ENCODE peak calls at places on chromosomes 2 and 18, in five cellular contexts. One of them, this sample, is unnamed.

GRCh38 chr2:43327119-43327518 is 100.7 kb upstream of the ZFP36L2 start:
- DNase-seq in right atrium auricular region: no peak
- DNase-seq in fibroblast of lung: no peak
- DNase-seq in Peyer's patch: no peak
- DNase-seq in tibial artery: no peak
- DNase-seq in this sample: no peak

GRCh38 chr2:95374029-95374428 is 28.5 kb upstream of the FAHD2A start:
- DNase-seq in fibroblast of lung: no peak
- DNase-seq in tibial artery: peak; percentile 49
- DNase-seq in Peyer's patch: peak; percentile 31
- DNase-seq in right atrium auricular region: no peak
- DNase-seq in this sample: no peak

GRCh38 chr2:30266051-30266621 is 34.8 kb downstream of the LBH start:
- DNase-seq in Peyer's patch: no peak
- DNase-seq in right atrium auricular region: no peak
- DNase-seq in tibial artery: no peak
- DNase-seq in fibroblast of lung: no peak
- DNase-seq in this sample: no peak

GRCh38 chr2:173961346-173961705 is 3.8 kb downstream of the SP3 start:
- DNase-seq in Peyer's patch: no peak
- DNase-seq in tibial artery: no peak
- DNase-seq in right atrium auricular region: no peak
- DNase-seq in fibroblast of lung: peak; percentile 68
- DNase-seq in this sample: no peak

GRCh38 chr2:11863103-11863502 is 116.7 kb downstream of the LPIN1 start:
- DNase-seq in right atrium auricular region: no peak
- DNase-seq in tibial artery: no peak
- DNase-seq in fibroblast of lung: no peak
- DNase-seq in Peyer's patch: no peak
- DNase-seq in this sample: no peak

GRCh38 chr18:13578400-13578799 is 148.0 kb downstream of the FAM210A start:
- DNase-seq in Peyer's patch: no peak
- DNase-seq in tibial artery: no peak
- DNase-seq in fibroblast of lung: no peak
- DNase-seq in right atrium auricular region: peak; percentile 38
- DNase-seq in this sample: no peak

GRCh38 chr2:234451852-234452625 is 44.8 kb downstream of the ARL4C start:
- DNase-seq in fibroblast of lung: peak; percentile 93
- DNase-seq in tibial artery: no peak
- DNase-seq in Peyer's patch: no peak
- DNase-seq in right atrium auricular region: no peak
- DNase-seq in this sample: peak; percentile 86

GRCh38 chr18:5982332-5982731 is 87.0 kb upstream of the TMEM200C start:
- DNase-seq in right atrium auricular region: no peak
- DNase-seq in fibroblast of lung: no peak
- DNase-seq in tibial artery: no peak
- DNase-seq in Peyer's patch: no peak
- DNase-seq in this sample: no peak

GRCh38 chr2:43593241-43593640 is 2.6 kb downstream of the THADA start:
- DNase-seq in fibroblast of lung: no peak
- DNase-seq in tibial artery: no peak
- DNase-seq in right atrium auricular region: no peak
- DNase-seq in Peyer's patch: no peak
- DNase-seq in this sample: no peak

GRCh38 chr2:191521608-191522208 is 156.2 kb upstream of the NABP1 start:
- DNase-seq in Peyer's patch: no peak
- DNase-seq in right atrium auricular region: no peak
- DNase-seq in fibroblast of lung: peak; percentile 64
- DNase-seq in tibial artery: no peak
- DNase-seq in this sample: peak; percentile 54

GRCh38 chr2:200408428-200409311 is 101.2 kb downstream of the KCTD18 start:
- DNase-seq in Peyer's patch: peak; percentile 55
- DNase-seq in tibial artery: no peak
- DNase-seq in right atrium auricular region: no peak
- DNase-seq in fibroblast of lung: peak; percentile 74
- DNase-seq in this sample: peak; percentile 79

GRCh38 chr2:136131961-136132839 is 14.3 kb upstream of the CXCR4 start:
- DNase-seq in right atrium auricular region: no peak
- DNase-seq in fibroblast of lung: no peak
- DNase-seq in Peyer's patch: no peak
- DNase-seq in tibial artery: peak; percentile 69
- DNase-seq in this sample: no peak
- TF ChIP-seq CTCF in right atrium auricular region: no peak
- TF ChIP-seq CTCF in fibroblast of lung: no peak
- TF ChIP-seq CTCF in Peyer's patch: no peak
- TF ChIP-seq CTCF in tibial artery: no peak
- TF ChIP-seq CTCF in this sample: no peak

GRCh38 chr2:29066989-29067605 is 7.2 kb downstream of the PCARE start:
- DNase-seq in fibroblast of lung: no peak
- DNase-seq in right atrium auricular region: no peak
- DNase-seq in tibial artery: no peak
- DNase-seq in Peyer's patch: no peak
- DNase-seq in this sample: peak; percentile 95
- H3K27me3 ChIP-seq in fibroblast of lung: no peaks in the 10 kb centered on the region
- H3K27me3 ChIP-seq in right atrium auricular region: no peaks in the 10 kb centered on the region
- H3K27me3 ChIP-seq in tibial artery: no peaks in the 10 kb centered on the region
- H3K27me3 ChIP-seq in Peyer's patch: no peaks in the 10 kb centered on the region
- H3K27me3 ChIP-seq in this sample: no peaks in the 10 kb centered on the region

DNA sequence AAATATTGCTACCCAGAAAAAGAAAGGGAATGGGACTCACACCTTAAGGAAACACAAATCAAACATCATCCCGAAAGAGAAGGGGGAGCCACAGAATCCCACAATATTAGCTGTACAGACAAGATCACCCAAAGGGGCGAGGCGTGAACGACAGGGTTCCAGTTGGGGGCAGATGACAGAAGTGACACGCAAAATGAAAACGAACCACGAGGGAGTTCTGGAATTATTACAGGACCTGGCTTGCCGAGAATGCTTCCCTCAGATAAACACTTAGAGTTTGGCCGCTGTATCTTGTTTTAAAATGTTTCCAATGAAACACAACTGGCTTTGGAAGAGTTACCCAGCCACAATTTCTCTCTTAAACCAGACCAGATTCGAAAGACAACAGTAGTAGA is 60.4 kb downstream of the C2orf76 start:
- DNase-seq in tibial artery: no peak
- DNase-seq in fibroblast of lung: no peak
- DNase-seq in Peyer's patch: no peak
- DNase-seq in right atrium auricular region: no peak
- DNase-seq in this sample: no peak
- H3K4me3 ChIP-seq in tibial artery: no peak overlapping the region
- H3K4me3 ChIP-seq in fibroblast of lung: peak overlapping the region; percentile 40
- H3K4me3 ChIP-seq in Peyer's patch: no peak overlapping the region
- H3K4me3 ChIP-seq in right atrium auricular region: peak overlapping the region; percentile 32
- H3K4me3 ChIP-seq in this sample: no peak overlapping the region

GRCh38 chr2:109103286-109103685 is 25.7 kb upstream of the SH3RF3 start:
- DNase-seq in right atrium auricular region: no peak
- DNase-seq in tibial artery: no peak
- DNase-seq in Peyer's patch: no peak
- DNase-seq in fibroblast of lung: no peak
- DNase-seq in this sample: no peak

GRCh38 chr2:109098921-109099273 is 30.1 kb upstream of the SH3RF3 start:
- DNase-seq in right atrium auricular region: no peak
- DNase-seq in tibial artery: no peak
- DNase-seq in fibroblast of lung: no peak
- DNase-seq in Peyer's patch: no peak
- DNase-seq in this sample: no peak

GRCh38 chr2:109098251-109098920 is 30.6 kb upstream of the SH3RF3 start:
- DNase-seq in fibroblast of lung: peak; percentile 12
- DNase-seq in tibial artery: no peak
- DNase-seq in right atrium auricular region: no peak
- DNase-seq in Peyer's patch: no peak
- DNase-seq in this sample: peak; percentile 87

GRCh38 chr2:109105113-109105512 is 23.9 kb upstream of the SH3RF3 start:
- DNase-seq in Peyer's patch: no peak
- DNase-seq in right atrium auricular region: no peak
- DNase-seq in fibroblast of lung: no peak
- DNase-seq in tibial artery: no peak
- DNase-seq in this sample: no peak

DNA sequence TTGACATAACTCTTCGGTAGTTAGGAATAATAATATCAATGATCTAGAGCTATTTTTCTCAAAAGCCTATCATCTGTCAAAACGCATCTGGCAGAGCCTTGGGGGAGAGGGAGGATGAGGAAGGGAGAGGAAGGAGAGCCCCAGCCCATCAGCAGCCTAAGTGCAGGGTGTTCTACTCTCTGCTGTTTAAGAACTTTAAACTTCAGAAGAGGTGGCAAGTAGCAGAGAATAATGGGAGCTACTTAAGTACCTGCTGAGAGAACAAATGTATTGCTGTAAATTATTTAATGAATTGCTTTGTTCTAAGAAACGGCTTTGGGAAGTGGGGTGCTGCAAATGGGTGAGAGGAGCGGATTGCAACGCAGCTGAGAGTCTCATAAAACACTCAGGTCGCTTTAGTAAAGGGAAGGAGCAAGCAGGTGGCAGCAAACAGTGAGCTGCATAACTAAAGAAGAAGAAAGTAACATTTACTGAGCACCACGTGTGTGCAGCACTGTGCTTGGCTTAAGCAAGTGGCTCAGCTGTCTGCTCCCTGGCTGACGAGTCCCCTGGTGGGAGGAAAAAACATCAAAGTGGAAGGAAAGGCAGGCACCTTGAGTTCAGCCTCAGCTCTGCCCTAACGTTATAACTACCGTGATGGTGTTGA is 26.3 kb upstream of the SH3RF3 start:
- DNase-seq in Peyer's patch: no peak
- DNase-seq in fibroblast of lung: no peak
- DNase-seq in right atrium auricular region: no peak
- DNase-seq in tibial artery: no peak
- DNase-seq in this sample: no peak
- TF ChIP-seq CTCF in Peyer's patch: no peak
- TF ChIP-seq CTCF in fibroblast of lung: peak; percentile 7
- TF ChIP-seq CTCF in right atrium auricular region: no peak
- TF ChIP-seq CTCF in tibial artery: no peak
- TF ChIP-seq CTCF in this sample: no peak

GRCh38 chr2:218870984-218871344 is 9.7 kb upstream of the WNT10A start:
- DNase-seq in right atrium auricular region: no peak
- DNase-seq in tibial artery: no peak
- DNase-seq in fibroblast of lung: no peak
- DNase-seq in Peyer's patch: no peak
- DNase-seq in this sample: no peak
- H3K27me3 ChIP-seq in right atrium auricular region: peaks cover 27% of the 10 kb centered on the region
- H3K27me3 ChIP-seq in tibial artery: peaks cover 84% of the 10 kb centered on the region
- H3K27me3 ChIP-seq in fibroblast of lung: peaks cover 51% of the 10 kb centered on the region
- H3K27me3 ChIP-seq in Peyer's patch: peaks cover 39% of the 10 kb centered on the region
- H3K27me3 ChIP-seq in this sample: peaks cover 21% of the 10 kb centered on the region

DNA sequence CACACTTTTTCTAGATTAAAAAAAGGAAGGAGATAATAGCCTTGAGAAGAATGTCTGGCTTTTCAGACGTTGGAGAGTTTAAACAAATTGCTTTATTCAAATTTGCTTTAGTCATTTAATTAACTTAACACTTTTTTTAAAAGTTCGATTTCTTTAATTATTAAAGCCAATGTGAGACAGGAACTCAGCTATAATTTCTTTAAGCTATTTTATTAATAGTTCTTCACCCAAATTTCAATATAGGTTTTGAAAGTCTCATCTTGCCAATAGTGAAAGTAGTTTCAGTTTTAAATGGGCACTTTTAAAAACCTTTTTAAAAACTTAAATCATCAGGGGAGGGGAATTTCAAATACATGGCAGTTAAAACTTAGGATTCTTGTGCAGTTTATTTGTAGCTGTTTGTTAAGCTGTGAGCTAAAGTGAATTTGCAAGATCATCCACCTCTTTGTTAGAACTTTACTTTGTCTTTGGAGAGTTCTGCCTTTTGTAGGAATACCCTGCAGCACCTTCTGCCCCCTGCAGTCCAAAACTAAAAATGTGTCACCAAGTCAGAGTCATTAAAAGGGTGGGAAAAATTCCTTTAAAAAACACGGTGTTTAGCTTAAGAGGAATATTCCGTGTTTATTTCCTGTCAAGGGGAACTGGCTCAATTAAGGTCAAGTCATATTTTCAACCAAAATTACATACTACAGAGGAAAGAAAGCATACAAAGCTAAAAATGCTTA is 4.6 kb downstream of the TGIF1 start:
- DNase-seq in right atrium auricular region: no peak
- DNase-seq in tibial artery: no peak
- DNase-seq in fibroblast of lung: peak; percentile 79
- DNase-seq in Peyer's patch: no peak
- DNase-seq in this sample: peak; percentile 70
- H3K4me3 ChIP-seq in right atrium auricular region: peak overlapping the region; percentile 93
- H3K4me3 ChIP-seq in tibial artery: peak overlapping the region; percentile 89
- H3K4me3 ChIP-seq in fibroblast of lung: peak overlapping the region; percentile 52
- H3K4me3 ChIP-seq in Peyer's patch: peak overlapping the region; percentile 0
- H3K4me3 ChIP-seq in this sample: peak overlapping the region; percentile 63